ENCODE peak calls at places on chromosomes 3 and 15, in six cellular contexts. One of them, this sample, is unnamed.

GRCh38 chr3:9779721-9780450 is 10.1 kb upstream of the CAMK1 start:
- DNase-seq in K562: no peak
- DNase-seq in GM12878: peak
- DNase-seq in HepG2: no peak
- DNase-seq in GM12891: no peak
- DNase-seq in H1: no peak
- DNase-seq in this sample: no peak

GRCh38 chr15:62775932-62776331 is 266.6 kb upstream of the TPM1 start:
- DNase-seq in H1: no peak
- DNase-seq in GM12878: no peak
- DNase-seq in HepG2: no peak
- DNase-seq in GM12891: no peak
- DNase-seq in K562: no peak
- DNase-seq in this sample: no peak

GRCh38 chr3:30954431-30954830 is 60.0 kb upstream of the GADL1 start:
- DNase-seq in HepG2: no peak
- DNase-seq in GM12891: no peak
- DNase-seq in GM12878: no peak
- DNase-seq in H1: no peak
- DNase-seq in K562: no peak
- DNase-seq in this sample: no peak

GRCh38 chr15:80455051-80455648 is 51.0 kb downstream of the ARNT2 start:
- DNase-seq in GM12878: no peak
- DNase-seq in HepG2: no peak
- DNase-seq in H1: no peak
- DNase-seq in GM12891: no peak
- DNase-seq in K562: no peak
- DNase-seq in this sample: no peak

GRCh38 chr15:90648137-90649070 is 68.7 kb upstream of the BLM start:
- DNase-seq in HepG2: peak
- DNase-seq in GM12891: no peak
- DNase-seq in GM12878: no peak
- DNase-seq in H1: no peak
- DNase-seq in K562: peak
- DNase-seq in this sample: peak

GRCh38 chr15:77819841-77820728 is 187.4 kb upstream of the LINGO1 start:
- DNase-seq in H1: no peak
- DNase-seq in GM12878: no peak
- DNase-seq in HepG2: peak
- DNase-seq in K562: peak
- DNase-seq in GM12891: peak
- DNase-seq in this sample: no peak

GRCh38 chr3:149128856-149129255 is 582 bp upstream of the HPS3 start:
- DNase-seq in K562: no peak
- DNase-seq in GM12878: no peak
- DNase-seq in GM12891: no peak
- DNase-seq in HepG2: no peak
- DNase-seq in H1: no peak
- DNase-seq in this sample: no peak

GRCh38 chr3:16406175-16406574 is 107.3 kb downstream of the RFTN1 start:
- DNase-seq in GM12891: no peak
- DNase-seq in GM12878: no peak
- DNase-seq in H1: no peak
- DNase-seq in K562: no peak
- DNase-seq in HepG2: no peak
- DNase-seq in this sample: no peak

GRCh38 chr3:99700637-99701268 is 62.4 kb downstream of the COL8A1 start:
- DNase-seq in GM12878: no peak
- DNase-seq in H1: no peak
- DNase-seq in HepG2: peak
- DNase-seq in GM12891: no peak
- DNase-seq in K562: no peak
- DNase-seq in this sample: no peak

GRCh38 chr15:99153026-99153535 is 48.2 kb downstream of the SYNM start:
- DNase-seq in HepG2: no peak
- DNase-seq in K562: no peak
- DNase-seq in GM12891: no peak
- DNase-seq in GM12878: no peak
- DNase-seq in H1: no peak
- DNase-seq in this sample: no peak

GRCh38 chr3:181278468-181279238 is 289.1 kb upstream of the DNAJC19 start:
- DNase-seq in K562: no peak
- DNase-seq in HepG2: no peak
- DNase-seq in GM12878: no peak
- DNase-seq in H1: no peak
- DNase-seq in GM12891: no peak
- DNase-seq in this sample: no peak

GRCh38 chr3:114455432-114455831 is 161.6 kb downstream of the TIGIT start:
- DNase-seq in GM12878: no peak
- DNase-seq in K562: no peak
- DNase-seq in H1: no peak
- DNase-seq in GM12891: no peak
- DNase-seq in HepG2: no peak
- DNase-seq in this sample: no peak

GRCh38 chr15:37061996-37062395 is 38.4 kb downstream of the MEIS2 start:
- DNase-seq in GM12878: no peak
- DNase-seq in GM12891: no peak
- DNase-seq in H1: no peak
- DNase-seq in HepG2: no peak
- DNase-seq in K562: no peak
- DNase-seq in this sample: no peak

DNA sequence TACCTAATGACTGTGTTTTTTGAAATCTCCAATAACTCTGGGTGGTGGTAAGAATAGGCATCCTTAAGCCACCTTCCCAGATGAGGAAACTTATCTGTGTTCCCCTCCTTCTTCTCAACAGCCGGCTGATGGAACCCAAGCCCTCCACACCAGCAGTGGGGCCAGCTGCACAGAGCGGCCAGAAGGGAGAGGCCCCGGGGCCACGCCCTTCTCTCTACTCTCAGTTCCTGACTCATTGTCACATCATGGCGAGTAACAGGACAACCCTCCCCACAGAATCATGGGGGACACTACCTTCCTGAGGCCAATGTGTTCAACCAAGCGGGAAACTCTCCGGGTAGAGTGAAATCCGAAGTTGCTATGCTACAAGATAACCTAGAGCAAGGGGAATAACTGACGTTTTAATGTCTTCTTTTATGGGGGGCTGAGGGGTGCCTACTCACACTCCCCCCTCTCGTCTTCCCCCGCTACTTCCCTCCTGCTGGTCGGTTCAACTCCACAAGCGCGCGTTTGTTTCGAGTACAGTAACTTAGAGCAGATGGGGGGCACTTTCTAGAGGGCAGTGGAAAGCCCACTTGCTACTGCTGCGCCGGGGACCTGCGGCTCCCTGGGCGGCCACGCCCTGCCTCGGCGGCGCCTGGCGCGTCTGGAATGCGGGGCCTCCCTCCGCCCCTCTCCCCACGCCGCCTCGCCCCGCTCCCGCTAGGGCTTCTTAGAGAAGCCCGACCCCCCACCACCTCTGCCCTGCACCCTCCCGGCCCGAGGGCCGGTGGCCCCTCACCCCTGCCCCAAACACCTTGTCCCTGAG is 618 bp downstream of the ANXA2 start:
- DNase-seq in GM12878: peak
- DNase-seq in H1: no peak
- DNase-seq in HepG2: no peak
- DNase-seq in K562: peak
- DNase-seq in GM12891: no peak
- DNase-seq in this sample: peak
- TF ChIP-seq POLR2A in GM12878: no peak
- TF ChIP-seq POLR2A in H1: peak
- TF ChIP-seq POLR2A in HepG2: no peak
- TF ChIP-seq POLR2A in K562: peak
- TF ChIP-seq POLR2A in GM12891: no peak
- TF ChIP-seq POLR2A in this sample: peak

GRCh38 chr15:66129561-66129960 is 124.0 kb downstream of the MEGF11 start:
- DNase-seq in H1: no peak
- DNase-seq in GM12891: no peak
- DNase-seq in K562: no peak
- DNase-seq in GM12878: no peak
- DNase-seq in HepG2: no peak
- DNase-seq in this sample: no peak
- TF ChIP-seq TAF1 in H1: no peak
- TF ChIP-seq TAF1 in GM12891: no peak
- TF ChIP-seq TAF1 in K562: no peak
- TF ChIP-seq TAF1 in GM12878: no peak
- TF ChIP-seq TAF1 in HepG2: no peak
- TF ChIP-seq TAF1 in this sample: no peak

GRCh38 chr3:13479582-13480339 is at the start of gene HDAC11:
- DNase-seq in H1: peak
- DNase-seq in GM12891: peak
- DNase-seq in K562: peak
- DNase-seq in GM12878: peak
- DNase-seq in HepG2: peak
- DNase-seq in this sample: peak
- TF ChIP-seq POLR2A in H1: peak
- TF ChIP-seq POLR2A in GM12891: no peak
- TF ChIP-seq POLR2A in K562: peak
- TF ChIP-seq POLR2A in GM12878: peak
- TF ChIP-seq POLR2A in HepG2: no peak
- TF ChIP-seq POLR2A in this sample: peak

GRCh38 chr3:144162042-144162441 is 190.4 kb downstream of the DIPK2A start:
- DNase-seq in GM12891: no peak
- DNase-seq in GM12878: no peak
- DNase-seq in K562: no peak
- DNase-seq in H1: no peak
- DNase-seq in HepG2: peak
- DNase-seq in this sample: no peak
- TF ChIP-seq TAF1 in GM12891: no peak
- TF ChIP-seq TAF1 in GM12878: no peak
- TF ChIP-seq TAF1 in K562: no peak
- TF ChIP-seq TAF1 in H1: no peak
- TF ChIP-seq TAF1 in HepG2: no peak
- TF ChIP-seq TAF1 in this sample: no peak

GRCh38 chr3:53238051-53238850 is 17.6 kb downstream of the TKT start:
- DNase-seq in GM12878: no peak
- DNase-seq in H1: no peak
- DNase-seq in HepG2: peak
- DNase-seq in GM12891: no peak
- DNase-seq in K562: no peak
- DNase-seq in this sample: no peak
- TF ChIP-seq POLR2A in GM12878: no peak
- TF ChIP-seq POLR2A in H1: no peak
- TF ChIP-seq POLR2A in HepG2: no peak
- TF ChIP-seq POLR2A in GM12891: no peak
- TF ChIP-seq POLR2A in K562: no peak
- TF ChIP-seq POLR2A in this sample: no peak

GRCh38 chr3:184748219-184749135 is 36.6 kb upstream of the MAGEF1 start:
- DNase-seq in H1: no peak
- DNase-seq in HepG2: peak
- DNase-seq in GM12891: no peak
- DNase-seq in GM12878: peak
- DNase-seq in K562: peak
- DNase-seq in this sample: no peak
- TF ChIP-seq TAF1 in H1: no peak
- TF ChIP-seq TAF1 in HepG2: no peak
- TF ChIP-seq TAF1 in GM12891: no peak
- TF ChIP-seq TAF1 in GM12878: no peak
- TF ChIP-seq TAF1 in K562: no peak
- TF ChIP-seq TAF1 in this sample: no peak

DNA sequence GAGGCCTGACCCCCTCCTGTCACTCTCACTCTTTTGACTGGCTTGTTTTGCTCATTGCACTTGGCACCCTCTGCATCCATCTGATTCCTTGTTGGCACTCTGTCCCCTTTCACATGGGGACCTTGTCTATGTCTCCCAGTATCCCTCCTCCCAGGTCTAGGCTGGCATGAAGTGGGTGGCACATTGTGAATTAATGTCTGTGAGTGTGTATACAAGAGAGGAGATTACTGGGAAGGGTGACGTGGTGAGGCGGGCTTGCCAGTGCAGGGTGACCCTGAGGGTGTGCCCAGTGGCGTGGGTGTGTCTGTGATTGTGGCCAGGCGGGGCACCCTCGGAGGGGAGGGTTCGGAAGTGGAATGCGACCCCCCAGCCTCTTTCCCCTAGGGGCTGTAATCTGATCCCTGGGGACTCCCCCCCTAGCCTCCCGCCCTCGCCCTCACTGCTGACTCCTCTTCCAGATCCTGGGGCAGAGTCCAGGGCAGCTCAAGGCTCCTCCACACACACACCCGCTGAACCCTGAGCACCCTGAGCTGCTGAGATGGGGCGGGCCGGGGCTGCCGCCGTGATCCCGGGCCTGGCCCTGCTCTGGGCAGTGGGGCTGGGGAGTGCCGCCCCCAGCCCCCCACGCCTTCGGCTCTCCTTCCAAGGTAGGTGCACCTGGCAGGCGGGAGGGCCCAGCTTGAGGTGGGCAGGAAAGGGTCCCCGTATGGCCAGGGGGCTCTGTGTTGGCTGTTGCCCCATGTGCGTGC is at the start of gene SEMA3B:
- DNase-seq in GM12891: no peak
- DNase-seq in H1: no peak
- DNase-seq in K562: no peak
- DNase-seq in GM12878: no peak
- DNase-seq in HepG2: peak
- DNase-seq in this sample: no peak
- TF ChIP-seq POLR2A in GM12891: no peak
- TF ChIP-seq POLR2A in H1: no peak
- TF ChIP-seq POLR2A in K562: no peak
- TF ChIP-seq POLR2A in GM12878: no peak
- TF ChIP-seq POLR2A in HepG2: no peak
- TF ChIP-seq POLR2A in this sample: no peak

DNA sequence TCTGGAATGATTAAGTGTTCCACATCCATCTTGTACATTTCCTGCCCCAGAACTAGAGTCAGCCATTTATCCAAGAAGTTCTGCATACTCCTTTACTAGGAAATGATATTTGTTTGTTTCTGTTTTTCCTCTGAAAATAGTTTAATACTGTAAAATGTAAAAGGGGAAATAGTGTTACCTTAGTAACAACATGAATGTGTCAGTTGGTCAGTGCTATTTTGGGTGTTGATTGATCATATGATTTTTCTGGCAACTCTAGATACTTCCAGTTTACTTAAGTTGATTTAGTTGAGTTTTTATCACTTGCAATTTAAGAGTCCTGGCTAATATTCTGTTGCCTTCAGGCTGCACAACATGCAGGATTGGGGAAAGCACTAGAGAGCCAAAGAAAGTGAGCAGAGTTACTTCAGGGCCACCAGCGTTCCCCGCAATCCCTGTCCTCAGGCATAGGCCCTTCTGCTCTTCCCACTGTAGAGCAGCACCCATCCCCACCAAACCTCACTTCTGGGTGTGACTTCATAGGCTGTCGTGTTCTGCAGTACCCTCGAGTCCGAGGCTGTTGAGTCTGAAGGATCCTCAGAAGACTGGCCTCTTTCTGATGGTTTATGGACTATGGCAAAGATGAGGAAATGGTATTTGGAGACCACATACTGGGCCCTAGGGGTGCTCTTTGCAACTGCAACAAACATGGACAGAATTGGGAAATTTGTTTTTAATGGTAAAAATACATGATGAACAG is 69.0 kb downstream of the CHD2 start:
- DNase-seq in GM12891: no peak
- DNase-seq in HepG2: no peak
- DNase-seq in H1: no peak
- DNase-seq in K562: no peak
- DNase-seq in GM12878: no peak
- DNase-seq in this sample: no peak
- TF ChIP-seq TAF1 in GM12891: no peak
- TF ChIP-seq TAF1 in HepG2: no peak
- TF ChIP-seq TAF1 in H1: no peak
- TF ChIP-seq TAF1 in K562: no peak
- TF ChIP-seq TAF1 in GM12878: no peak
- TF ChIP-seq TAF1 in this sample: no peak

This sample was measured in GM12892.